ENCODE peak calls at places on chromosome 7, in six cellular contexts. F is heart left ventricle; P is fibroblast of pulmonary artery; B is GM12865; S is transverse colon; K is CD4-positive, CD25-positive, alpha-beta regulatory T cell. Z is an unnamed sample.

GRCh38 chr7:132562690-132563089 is 13.6 kb downstream of the PLXNA4 start:
- DNase-seq in K (no peak), S (no peak), F (no peak), B (no peak), P (no peak), Z (no peak)

GRCh38 chr7:30502470-30503251 is 2.0 kb downstream of the GGCT start:
- DNase-seq in F (no peak), S (no peak), B (no peak), K (no peak), P (no peak), Z (no peak)

GRCh38 chr7:158445421-158446175 is 142.0 kb downstream of the PTPRN2 start:
- DNase-seq in F (no peak), B (no peak), P (no peak), K (no peak), S (no peak), Z (no peak)

GRCh38 chr7:6162331-6162620 is 110.1 kb downstream of the CYTH3 start:
- DNase-seq in P (peak; percentile 14), K (no peak), S (peak; percentile 19), B (no peak), F (peak; percentile 84), Z (no peak)

GRCh38 chr7:120987683-120988590 is 574 bp upstream of the CPED1 start:
- DNase-seq in S (peak; percentile 92), F (peak; percentile 90), B (peak; percentile 94), K (peak; percentile 95), P (peak; percentile 96), Z (peak; percentile 99)

GRCh38 chr7:125119559-125120115 is 190.0 kb upstream of the POT1 start:
- DNase-seq in S (no peak), P (no peak), B (no peak), K (no peak), F (no peak), Z (no peak)

GRCh38 chr7:81659697-81660395 is 110.0 kb downstream of the HGF start:
- DNase-seq in K (no peak), B (no peak), F (no peak), P (no peak), S (no peak), Z (no peak)

GRCh38 chr7:119665791-119666190 is 607.2 kb upstream of the KCND2 start:
- DNase-seq in S (no peak), F (no peak), P (peak; percentile 8), B (no peak), K (no peak), Z (peak; percentile 7)

GRCh38 chr7:134367956-134368749 is 51.4 kb upstream of the SLC35B4 start:
- DNase-seq in S (no peak), P (no peak), K (no peak), F (no peak), B (no peak), Z (no peak)

GRCh38 chr7:17144313-17144712 is 154.1 kb upstream of the AHR start:
- DNase-seq in F (no peak), K (peak; percentile 63), B (no peak), S (no peak), P (no peak), Z (peak; percentile 54)

GRCh38 chr7:56174346-56175085 is 58.3 kb upstream of the NUPR2 start:
- DNase-seq in P (no peak), K (no peak), B (no peak), F (no peak), S (no peak), Z (no peak)

GRCh38 chr7:107432261-107432660 is 37.6 kb upstream of the GPR22 start:
- DNase-seq in B (no peak), F (no peak), S (no peak), P (no peak), K (no peak), Z (no peak)

GRCh38 chr7:104328308-104328969 is at the start of gene LHFPL3:
- DNase-seq in B (no peak), P (no peak), S (no peak), F (no peak), K (no peak), Z (no peak)
- H3K4me3 ChIP-seq in B (no peak within 1 kb of the TSS), P (no peak within 1 kb of the TSS), S (no peak within 1 kb of the TSS), F (peak within 1 kb of the TSS; percentile 5), K (no peak within 1 kb of the TSS), Z (no peak within 1 kb of the TSS)

GRCh38 chr7:99372275-99373085 is 2.0 kb upstream of the ARPC1B start:
- DNase-seq in P (no peak), F (no peak), S (peak; percentile 57), B (no peak), K (no peak), Z (peak; percentile 68)
- H3K4me3 ChIP-seq in P (no peak overlapping the region), F (no peak overlapping the region), S (peak overlapping the region; percentile 6), B (no peak overlapping the region), K (no peak overlapping the region), Z (no peak overlapping the region)

GRCh38 chr7:100641860-100642533 is 645 bp upstream of the TFR2 start:
- DNase-seq in B (peak; percentile 23), F (no peak), K (no peak), P (no peak), S (no peak), Z (no peak)
- H3K4me3 ChIP-seq in B (no peak overlapping the region), F (no peak overlapping the region), K (no peak overlapping the region), P (no peak overlapping the region), S (no peak overlapping the region), Z (no peak overlapping the region)

GRCh38 chr7:4689668-4690067 is 7.6 kb downstream of the FOXK1 start:
- DNase-seq in S (no peak), P (no peak), K (no peak), B (peak; percentile 37), F (no peak), Z (no peak)
- H3K4me3 ChIP-seq in S (no peak overlapping the region), P (no peak overlapping the region), K (no peak overlapping the region), B (no peak overlapping the region), F (no peak overlapping the region), Z (no peak overlapping the region)

GRCh38 chr7:143882020-143882610 is 19.9 kb downstream of the TCAF1 start:
- DNase-seq in S (peak; percentile 45), B (no peak), P (peak; percentile 85), F (peak; percentile 79), K (no peak), Z (peak; percentile 15)
- H3K4me3 ChIP-seq in S (peak overlapping the region; percentile 30), B (no peak overlapping the region), P (peak overlapping the region; percentile 72), F (peak overlapping the region; percentile 62), K (no peak overlapping the region), Z (peak overlapping the region; percentile 71)

GRCh38 chr7:43906327-43907010 is at the start of gene URGCP:
- DNase-seq in F (peak; percentile 61), P (peak; percentile 29), S (peak; percentile 57), B (peak; percentile 57), K (peak; percentile 53), Z (no peak)

GRCh38 chr7:43902542-43903054 is 3.8 kb downstream of the URGCP start:
- DNase-seq in S (no peak), P (no peak), K (no peak), F (no peak), B (no peak), Z (no peak)

GRCh38 chr7:43904533-43905208 is 1.7 kb downstream of the URGCP start:
- DNase-seq in K (no peak), P (no peak), B (no peak), S (no peak), F (no peak), Z (no peak)

GRCh38 chr7:43905209-43905946 is 1.0 kb downstream of the URGCP start:
- DNase-seq in F (no peak), K (no peak), P (no peak), B (no peak), S (peak; percentile 79), Z (peak; percentile 55)

DNA sequence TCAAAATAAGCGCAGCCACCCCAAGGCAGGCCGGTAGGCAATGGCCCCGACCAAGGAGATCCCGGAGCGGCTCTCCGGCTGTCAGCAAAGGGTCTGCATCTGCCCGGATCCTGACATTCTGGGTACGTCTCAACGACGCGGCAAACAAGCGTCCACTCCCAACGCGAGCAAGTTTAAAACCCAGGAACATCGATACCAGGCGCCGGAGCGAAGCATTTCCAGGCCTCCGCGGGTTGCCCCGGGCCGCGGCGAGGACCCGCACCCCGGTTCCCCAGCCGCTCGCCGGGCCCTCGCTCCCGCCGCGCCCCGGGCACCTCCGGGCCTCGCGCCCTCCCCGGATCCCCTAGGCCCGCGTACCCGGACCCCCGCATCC is 456 bp downstream of the URGCP start:
- DNase-seq in K (peak; percentile 34), P (peak; percentile 42), F (peak; percentile 21), S (peak; percentile 27), B (peak; percentile 29), Z (no peak)
- H3K4me3 ChIP-seq in K (peak overlapping the region; percentile 77), P (peak overlapping the region; percentile 76), F (peak overlapping the region; percentile 78), S (peak overlapping the region; percentile 75), B (peak overlapping the region; percentile 60), Z (peak overlapping the region; percentile 84)

DNA sequence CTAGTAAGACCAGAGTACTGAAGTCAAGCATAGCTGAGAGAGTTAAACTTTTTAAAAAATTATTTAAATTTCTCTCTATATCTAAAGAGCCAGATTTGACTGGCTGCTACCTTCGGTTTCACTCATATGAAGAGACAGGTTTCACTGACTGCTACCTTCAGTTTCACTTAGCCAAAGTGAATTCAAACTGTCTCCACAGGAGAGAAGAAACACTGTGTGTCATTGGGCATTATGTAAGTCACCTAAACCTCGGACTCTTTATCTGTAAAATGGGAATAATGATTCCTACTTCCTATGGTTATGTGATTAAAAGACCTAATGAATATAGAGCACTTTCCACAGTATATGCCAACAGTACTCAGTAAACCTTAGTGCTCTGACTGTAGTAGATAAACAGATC is 41.6 kb upstream of the MET start:
- DNase-seq in K (peak; percentile 15), F (no peak), P (no peak), B (peak; percentile 72), S (no peak), Z (no peak)
- H3K4me3 ChIP-seq in K (no peak overlapping the region), F (no peak overlapping the region), P (no peak overlapping the region), B (peak overlapping the region; percentile 44), S (no peak overlapping the region), Z (no peak overlapping the region)

DNA sequence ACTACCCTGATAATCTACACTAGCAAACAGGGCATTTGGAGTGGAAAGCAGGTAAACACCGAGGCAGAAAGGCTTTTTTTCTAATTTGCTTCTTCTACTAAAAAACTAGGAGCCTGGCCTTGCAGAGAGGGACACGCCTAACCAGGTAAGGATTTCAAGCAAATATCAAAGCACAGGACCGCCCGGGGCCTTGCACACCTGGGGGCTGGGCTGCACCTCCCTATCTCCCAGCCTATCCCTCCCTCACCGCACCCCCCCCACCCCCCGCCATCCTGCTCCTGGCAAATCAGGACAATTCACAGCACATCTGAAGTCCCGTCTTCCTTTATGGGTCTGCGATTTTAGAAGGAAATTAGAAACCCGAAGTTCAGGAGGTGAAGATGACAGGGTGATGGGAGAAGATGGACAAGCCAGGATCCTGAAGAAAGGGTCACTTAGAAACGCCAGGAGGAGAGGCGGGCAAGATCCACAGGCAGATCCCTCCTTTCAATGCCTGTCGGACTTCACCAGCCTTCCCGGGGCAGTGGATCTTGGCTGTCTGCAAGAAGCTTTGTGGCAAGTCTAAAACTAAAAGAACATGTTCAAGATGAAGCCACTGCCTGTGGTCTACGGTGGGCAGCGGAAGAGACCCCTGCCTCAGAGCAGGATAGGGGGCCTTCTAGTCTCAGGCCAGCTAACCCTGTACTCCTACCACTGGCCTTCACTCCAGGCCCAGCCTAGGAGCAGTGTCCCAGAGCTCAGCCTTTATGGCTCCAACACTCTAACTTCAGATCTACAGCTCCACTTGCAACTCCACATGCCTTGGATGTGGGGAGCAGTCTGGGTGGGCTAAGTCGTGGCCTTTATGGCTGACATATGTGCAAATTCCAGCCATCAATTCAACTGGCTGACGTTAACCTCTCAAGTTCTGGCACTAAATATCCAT is 43.9 kb downstream of the TNS3 start:
- DNase-seq in P (no peak), F (no peak), B (no peak), K (no peak), S (no peak), Z (no peak)
- H3K4me3 ChIP-seq in P (peak overlapping the region; percentile 51), F (peak overlapping the region; percentile 55), B (no peak overlapping the region), K (no peak overlapping the region), S (peak overlapping the region; percentile 47), Z (peak overlapping the region; percentile 65)